ENCODE peak calls at places on chromosomes 2 and 18, in seven cellular contexts. One of them, this sample, is unnamed.

GRCh38 chr18:61942072-61942471 is 49.3 kb upstream of the RNF152 start:
- DNase-seq in stimulated activated naive CD4-positive, alpha-beta T cell: no peak
- DNase-seq in HT-29: no peak
- DNase-seq in stimulated activated CD4-positive, alpha-beta T cell treated with anti-CD3 and anti-CD28 coated beads, TNF-alpha, amount 100 ng/mL, for 24 hours: no peak
- DNase-seq in GM23248: no peak
- DNase-seq in HAP-1: no peak
- DNase-seq in GM12865: no peak
- DNase-seq in this sample: no peak

GRCh38 chr2:31888550-31888949 is 122.3 kb downstream of the MEMO1 start:
- DNase-seq in stimulated activated naive CD4-positive, alpha-beta T cell: no peak
- DNase-seq in HT-29: no peak
- DNase-seq in stimulated activated CD4-positive, alpha-beta T cell treated with anti-CD3 and anti-CD28 coated beads, TNF-alpha, amount 100 ng/mL, for 24 hours: no peak
- DNase-seq in GM23248: no peak
- DNase-seq in HAP-1: no peak
- DNase-seq in GM12865: no peak
- DNase-seq in this sample: no peak

GRCh38 chr2:95669441-95669994 is 77.7 kb downstream of the TRIM43 start:
- DNase-seq in stimulated activated naive CD4-positive, alpha-beta T cell: no peak
- DNase-seq in HT-29: no peak
- DNase-seq in stimulated activated CD4-positive, alpha-beta T cell treated with anti-CD3 and anti-CD28 coated beads, TNF-alpha, amount 100 ng/mL, for 24 hours: no peak
- DNase-seq in GM23248: peak
- DNase-seq in HAP-1: no peak
- DNase-seq in GM12865: no peak
- DNase-seq in this sample: no peak

GRCh38 chr2:102187191-102188150 is 648 bp downstream of the IL1RL2 start:
- DNase-seq in stimulated activated naive CD4-positive, alpha-beta T cell: no peak
- DNase-seq in HT-29: peak
- DNase-seq in stimulated activated CD4-positive, alpha-beta T cell treated with anti-CD3 and anti-CD28 coated beads, TNF-alpha, amount 100 ng/mL, for 24 hours: no peak
- DNase-seq in GM23248: peak
- DNase-seq in HAP-1: no peak
- DNase-seq in GM12865: no peak
- DNase-seq in this sample: no peak

GRCh38 chr18:35049111-35050003 is 8.1 kb downstream of the MAPRE2 start:
- DNase-seq in stimulated activated naive CD4-positive, alpha-beta T cell: no peak
- DNase-seq in HT-29: no peak
- DNase-seq in stimulated activated CD4-positive, alpha-beta T cell treated with anti-CD3 and anti-CD28 coated beads, TNF-alpha, amount 100 ng/mL, for 24 hours: no peak
- DNase-seq in GM23248: no peak
- DNase-seq in HAP-1: no peak
- DNase-seq in GM12865: peak
- DNase-seq in this sample: no peak

GRCh38 chr18:55748227-55748738 is 160.3 kb upstream of the TCF4 start:
- DNase-seq in stimulated activated naive CD4-positive, alpha-beta T cell: no peak
- DNase-seq in HT-29: no peak
- DNase-seq in stimulated activated CD4-positive, alpha-beta T cell treated with anti-CD3 and anti-CD28 coated beads, TNF-alpha, amount 100 ng/mL, for 24 hours: no peak
- DNase-seq in GM23248: no peak
- DNase-seq in HAP-1: no peak
- DNase-seq in GM12865: no peak
- DNase-seq in this sample: no peak

GRCh38 chr18:80159713-80160636 is 50.9 kb downstream of the ADNP2 start:
- DNase-seq in stimulated activated naive CD4-positive, alpha-beta T cell: no peak
- DNase-seq in HT-29: no peak
- DNase-seq in stimulated activated CD4-positive, alpha-beta T cell treated with anti-CD3 and anti-CD28 coated beads, TNF-alpha, amount 100 ng/mL, for 24 hours: no peak
- DNase-seq in GM23248: peak
- DNase-seq in HAP-1: no peak
- DNase-seq in GM12865: peak
- DNase-seq in this sample: no peak

GRCh38 chr18:10025756-10026290 is 112.0 kb downstream of the VAPA start:
- DNase-seq in stimulated activated naive CD4-positive, alpha-beta T cell: no peak
- DNase-seq in HT-29: no peak
- DNase-seq in stimulated activated CD4-positive, alpha-beta T cell treated with anti-CD3 and anti-CD28 coated beads, TNF-alpha, amount 100 ng/mL, for 24 hours: no peak
- DNase-seq in GM23248: no peak
- DNase-seq in HAP-1: no peak
- DNase-seq in GM12865: no peak
- DNase-seq in this sample: no peak

GRCh38 chr2:101112772-101113157 is 38.4 kb downstream of the TBC1D8 start:
- DNase-seq in stimulated activated naive CD4-positive, alpha-beta T cell: no peak
- DNase-seq in HT-29: no peak
- DNase-seq in stimulated activated CD4-positive, alpha-beta T cell treated with anti-CD3 and anti-CD28 coated beads, TNF-alpha, amount 100 ng/mL, for 24 hours: no peak
- DNase-seq in GM23248: no peak
- DNase-seq in HAP-1: no peak
- DNase-seq in GM12865: peak
- DNase-seq in this sample: no peak

GRCh38 chr2:101698419-101699190 is 1.1 kb downstream of the MAP4K4 start:
- DNase-seq in stimulated activated naive CD4-positive, alpha-beta T cell: peak
- DNase-seq in HT-29: peak
- DNase-seq in stimulated activated CD4-positive, alpha-beta T cell treated with anti-CD3 and anti-CD28 coated beads, TNF-alpha, amount 100 ng/mL, for 24 hours: no peak
- DNase-seq in GM23248: peak
- DNase-seq in HAP-1: peak
- DNase-seq in GM12865: no peak
- DNase-seq in this sample: no peak

GRCh38 chr2:240319855-240320560 is 115.5 kb upstream of the GPC1 start:
- DNase-seq in stimulated activated naive CD4-positive, alpha-beta T cell: no peak
- DNase-seq in HT-29: no peak
- DNase-seq in stimulated activated CD4-positive, alpha-beta T cell treated with anti-CD3 and anti-CD28 coated beads, TNF-alpha, amount 100 ng/mL, for 24 hours: no peak
- DNase-seq in GM23248: peak
- DNase-seq in HAP-1: no peak
- DNase-seq in GM12865: no peak
- DNase-seq in this sample: peak

GRCh38 chr2:206423147-206423546 is 20.2 kb upstream of the ADAM23 start:
- DNase-seq in stimulated activated naive CD4-positive, alpha-beta T cell: no peak
- DNase-seq in HT-29: peak
- DNase-seq in stimulated activated CD4-positive, alpha-beta T cell treated with anti-CD3 and anti-CD28 coated beads, TNF-alpha, amount 100 ng/mL, for 24 hours: no peak
- DNase-seq in GM23248: no peak
- DNase-seq in HAP-1: no peak
- DNase-seq in GM12865: peak
- DNase-seq in this sample: no peak

GRCh38 chr2:239902749-239903201 is 122.4 kb downstream of the NDUFA10 start:
- DNase-seq in stimulated activated naive CD4-positive, alpha-beta T cell: no peak
- DNase-seq in HT-29: no peak
- DNase-seq in stimulated activated CD4-positive, alpha-beta T cell treated with anti-CD3 and anti-CD28 coated beads, TNF-alpha, amount 100 ng/mL, for 24 hours: no peak
- DNase-seq in GM23248: no peak
- DNase-seq in HAP-1: no peak
- DNase-seq in GM12865: no peak
- DNase-seq in this sample: no peak